ENCODE peak calls at places on chromosomes 1 and 21, in eight cellular contexts. One of them, this sample, is unnamed.

GRCh38 chr1:232538224-232538942 is 91.5 kb downstream of the SIPA1L2 start:
- DNase-seq in SK-N-SH: no peak
- DNase-seq in transverse colon: no peak
- DNase-seq in GM12891: no peak
- DNase-seq in spleen: no peak
- DNase-seq in endothelial cell of umbilical vein: no peak
- DNase-seq in K562: no peak
- DNase-seq in H1: peak; percentile 43
- DNase-seq in this sample: no peak

GRCh38 chr1:153678519-153679336 is at the start of gene NPR1:
- DNase-seq in SK-N-SH: peak; percentile 79
- DNase-seq in transverse colon: peak; percentile 33
- DNase-seq in GM12891: no peak
- DNase-seq in spleen: peak; percentile 79
- DNase-seq in endothelial cell of umbilical vein: peak; percentile 32
- DNase-seq in K562: no peak
- DNase-seq in H1: no peak
- DNase-seq in this sample: no peak

GRCh38 chr21:31099122-31099521 is 60.8 kb upstream of the KRTAP19-8 start:
- DNase-seq in SK-N-SH: no peak
- DNase-seq in transverse colon: no peak
- DNase-seq in GM12891: no peak
- DNase-seq in spleen: no peak
- DNase-seq in endothelial cell of umbilical vein: no peak
- DNase-seq in K562: no peak
- DNase-seq in H1: no peak
- DNase-seq in this sample: no peak

GRCh38 chr1:160032165-160032827 is 506 bp upstream of the PIGM start:
- DNase-seq in SK-N-SH: peak; percentile 33
- DNase-seq in transverse colon: peak; percentile 16
- DNase-seq in GM12891: no peak
- DNase-seq in spleen: no peak
- DNase-seq in endothelial cell of umbilical vein: peak; percentile 13
- DNase-seq in K562: peak; percentile 46
- DNase-seq in H1: no peak
- DNase-seq in this sample: no peak

GRCh38 chr1:67429528-67430357 is 459 bp downstream of the SERBP1 start:
- DNase-seq in SK-N-SH: peak; percentile 38
- DNase-seq in transverse colon: peak; percentile 26
- DNase-seq in GM12891: no peak
- DNase-seq in spleen: peak; percentile 89
- DNase-seq in endothelial cell of umbilical vein: peak; percentile 48
- DNase-seq in K562: peak; percentile 22
- DNase-seq in H1: no peak
- DNase-seq in this sample: no peak

GRCh38 chr1:183685112-183685713 is 32.1 kb upstream of the APOBEC4 start:
- DNase-seq in SK-N-SH: peak; percentile 56
- DNase-seq in transverse colon: no peak
- DNase-seq in GM12891: peak; percentile 31
- DNase-seq in spleen: no peak
- DNase-seq in endothelial cell of umbilical vein: peak; percentile 63
- DNase-seq in K562: peak; percentile 79
- DNase-seq in H1: no peak
- DNase-seq in this sample: peak; percentile 24

GRCh38 chr1:29975036-29975694 is 738.8 kb downstream of the PTPRU start:
- DNase-seq in SK-N-SH: no peak
- DNase-seq in transverse colon: no peak
- DNase-seq in GM12891: no peak
- DNase-seq in spleen: no peak
- DNase-seq in endothelial cell of umbilical vein: peak; percentile 4
- DNase-seq in K562: peak; percentile 42
- DNase-seq in H1: no peak
- DNase-seq in this sample: no peak

GRCh38 chr1:30982937-30983336 is 74.4 kb upstream of the SDC3 start:
- DNase-seq in SK-N-SH: no peak
- DNase-seq in transverse colon: no peak
- DNase-seq in GM12891: no peak
- DNase-seq in spleen: no peak
- DNase-seq in endothelial cell of umbilical vein: no peak
- DNase-seq in K562: no peak
- DNase-seq in H1: no peak
- DNase-seq in this sample: no peak

GRCh38 chr1:43893020-43893419 is 40.6 kb upstream of the ARTN start:
- DNase-seq in SK-N-SH: no peak
- DNase-seq in transverse colon: no peak
- DNase-seq in GM12891: no peak
- DNase-seq in spleen: no peak
- DNase-seq in endothelial cell of umbilical vein: no peak
- DNase-seq in K562: no peak
- DNase-seq in H1: no peak
- DNase-seq in this sample: no peak

GRCh38 chr1:41977329-41977728 is 58.6 kb upstream of the HIVEP3 start:
- DNase-seq in SK-N-SH: no peak
- DNase-seq in transverse colon: no peak
- DNase-seq in GM12891: no peak
- DNase-seq in spleen: no peak
- DNase-seq in endothelial cell of umbilical vein: no peak
- DNase-seq in K562: no peak
- DNase-seq in H1: no peak
- DNase-seq in this sample: no peak

GRCh38 chr1:168141986-168142385 is 5.3 kb upstream of the GPR161 start:
- DNase-seq in SK-N-SH: no peak
- DNase-seq in transverse colon: no peak
- DNase-seq in GM12891: no peak
- DNase-seq in spleen: no peak
- DNase-seq in endothelial cell of umbilical vein: no peak
- DNase-seq in K562: no peak
- DNase-seq in H1: no peak
- DNase-seq in this sample: no peak

GRCh38 chr1:211704567-211704942 is 29.1 kb upstream of the NEK2 start:
- DNase-seq in SK-N-SH: no peak
- DNase-seq in transverse colon: no peak
- DNase-seq in GM12891: no peak
- DNase-seq in spleen: no peak
- DNase-seq in endothelial cell of umbilical vein: no peak
- DNase-seq in K562: no peak
- DNase-seq in H1: no peak
- DNase-seq in this sample: no peak

GRCh38 chr1:74468982-74469603 is 43.3 kb downstream of the LRRC53 start:
- DNase-seq in SK-N-SH: peak; percentile 66
- DNase-seq in transverse colon: no peak
- DNase-seq in GM12891: no peak
- DNase-seq in spleen: no peak
- DNase-seq in endothelial cell of umbilical vein: peak; percentile 53
- DNase-seq in K562: peak; percentile 30
- DNase-seq in H1: no peak
- DNase-seq in this sample: peak; percentile 18

GRCh38 chr1:34292472-34292871 is 115.8 kb downstream of the C1orf94 start:
- DNase-seq in SK-N-SH: no peak
- DNase-seq in transverse colon: no peak
- DNase-seq in GM12891: no peak
- DNase-seq in spleen: no peak
- DNase-seq in endothelial cell of umbilical vein: no peak
- DNase-seq in K562: no peak
- DNase-seq in H1: no peak
- DNase-seq in this sample: no peak

GRCh38 chr1:213300433-213300832 is 249.4 kb downstream of the RPS6KC1 start:
- DNase-seq in SK-N-SH: no peak
- DNase-seq in transverse colon: no peak
- DNase-seq in GM12891: no peak
- DNase-seq in spleen: no peak
- DNase-seq in endothelial cell of umbilical vein: no peak
- DNase-seq in K562: no peak
- DNase-seq in H1: no peak
- DNase-seq in this sample: no peak

GRCh38 chr1:54614558-54614957 is 8.8 kb downstream of the FAM151A start:
- DNase-seq in SK-N-SH: no peak
- DNase-seq in transverse colon: no peak
- DNase-seq in GM12891: no peak
- DNase-seq in spleen: peak; percentile 39
- DNase-seq in endothelial cell of umbilical vein: no peak
- DNase-seq in K562: no peak
- DNase-seq in H1: no peak
- DNase-seq in this sample: no peak

GRCh38 chr21:26169611-26170470 is 729 bp downstream of the APP start:
- DNase-seq in SK-N-SH: peak; percentile 83
- DNase-seq in transverse colon: peak; percentile 64
- DNase-seq in GM12891: peak; percentile 13
- DNase-seq in spleen: peak; percentile 92
- DNase-seq in endothelial cell of umbilical vein: peak; percentile 59
- DNase-seq in K562: peak; percentile 10
- DNase-seq in H1: no peak
- DNase-seq in this sample: no peak

GRCh38 chr1:174160109-174160473 is 771 bp downstream of the RABGAP1L start:
- DNase-seq in SK-N-SH: peak; percentile 49
- DNase-seq in transverse colon: peak; percentile 80
- DNase-seq in GM12891: peak; percentile 15
- DNase-seq in spleen: peak; percentile 84
- DNase-seq in endothelial cell of umbilical vein: peak; percentile 32
- DNase-seq in K562: peak; percentile 76
- DNase-seq in H1: no peak
- DNase-seq in this sample: no peak
- TF ChIP-seq POLR2AphosphoS5 in SK-N-SH: no peak
- TF ChIP-seq POLR2AphosphoS5 in transverse colon: peak; percentile 51
- TF ChIP-seq POLR2AphosphoS5 in GM12891: no peak
- TF ChIP-seq POLR2AphosphoS5 in spleen: no peak
- TF ChIP-seq POLR2AphosphoS5 in endothelial cell of umbilical vein: no peak
- TF ChIP-seq POLR2AphosphoS5 in K562: no peak
- TF ChIP-seq POLR2AphosphoS5 in H1: no peak
- TF ChIP-seq POLR2AphosphoS5 in this sample: no peak

GRCh38 chr1:201496296-201496690 is 10.6 kb downstream of the CSRP1 start:
- DNase-seq in SK-N-SH: no peak
- DNase-seq in transverse colon: no peak
- DNase-seq in GM12891: no peak
- DNase-seq in spleen: no peak
- DNase-seq in endothelial cell of umbilical vein: no peak
- DNase-seq in K562: no peak
- DNase-seq in H1: no peak
- DNase-seq in this sample: no peak

GRCh38 chr1:201495447-201496295 is 11.3 kb downstream of the CSRP1 start:
- DNase-seq in SK-N-SH: peak; percentile 42
- DNase-seq in transverse colon: peak; percentile 65
- DNase-seq in GM12891: no peak
- DNase-seq in spleen: no peak
- DNase-seq in endothelial cell of umbilical vein: peak; percentile 86
- DNase-seq in K562: no peak
- DNase-seq in H1: no peak
- DNase-seq in this sample: no peak

GRCh38 chr1:201491896-201492511 is 14.9 kb downstream of the CSRP1 start:
- DNase-seq in SK-N-SH: no peak
- DNase-seq in transverse colon: no peak
- DNase-seq in GM12891: no peak
- DNase-seq in spleen: peak; percentile 31
- DNase-seq in endothelial cell of umbilical vein: no peak
- DNase-seq in K562: no peak
- DNase-seq in H1: no peak
- DNase-seq in this sample: no peak

GRCh38 chr1:201490708-201491131 is 16.2 kb downstream of the CSRP1 start:
- DNase-seq in SK-N-SH: no peak
- DNase-seq in transverse colon: no peak
- DNase-seq in GM12891: no peak
- DNase-seq in spleen: no peak
- DNase-seq in endothelial cell of umbilical vein: peak; percentile 57
- DNase-seq in K562: no peak
- DNase-seq in H1: no peak
- DNase-seq in this sample: no peak

GRCh38 chr1:201493757-201494617 is 12.9 kb downstream of the CSRP1 start:
- DNase-seq in SK-N-SH: no peak
- DNase-seq in transverse colon: no peak
- DNase-seq in GM12891: no peak
- DNase-seq in spleen: peak; percentile 14
- DNase-seq in endothelial cell of umbilical vein: peak; percentile 86
- DNase-seq in K562: no peak
- DNase-seq in H1: no peak
- DNase-seq in this sample: no peak
- TF ChIP-seq POLR2AphosphoS5 in SK-N-SH: no peak
- TF ChIP-seq POLR2AphosphoS5 in transverse colon: no peak
- TF ChIP-seq POLR2AphosphoS5 in GM12891: no peak
- TF ChIP-seq POLR2AphosphoS5 in spleen: peak; percentile 6
- TF ChIP-seq POLR2AphosphoS5 in endothelial cell of umbilical vein: peak; percentile 21
- TF ChIP-seq POLR2AphosphoS5 in K562: no peak
- TF ChIP-seq POLR2AphosphoS5 in H1: no peak
- TF ChIP-seq POLR2AphosphoS5 in this sample: no peak

GRCh38 chr1:23214640-23215039 is 2.7 kb downstream of the HTR1D start:
- DNase-seq in SK-N-SH: no peak
- DNase-seq in transverse colon: no peak
- DNase-seq in GM12891: no peak
- DNase-seq in spleen: no peak
- DNase-seq in endothelial cell of umbilical vein: no peak
- DNase-seq in K562: no peak
- DNase-seq in H1: no peak
- DNase-seq in this sample: no peak

GRCh38 chr1:23215751-23216449 is 1.4 kb downstream of the HTR1D start:
- DNase-seq in SK-N-SH: no peak
- DNase-seq in transverse colon: no peak
- DNase-seq in GM12891: no peak
- DNase-seq in spleen: no peak
- DNase-seq in endothelial cell of umbilical vein: no peak
- DNase-seq in K562: no peak
- DNase-seq in H1: no peak
- DNase-seq in this sample: no peak

GRCh38 chr1:23215291-23215690 is 2.0 kb downstream of the HTR1D start:
- DNase-seq in SK-N-SH: no peak
- DNase-seq in transverse colon: no peak
- DNase-seq in GM12891: no peak
- DNase-seq in spleen: no peak
- DNase-seq in endothelial cell of umbilical vein: peak; percentile 25
- DNase-seq in K562: no peak
- DNase-seq in H1: no peak
- DNase-seq in this sample: no peak

GRCh38 chr1:23216771-23217420 is 406 bp downstream of the HTR1D start:
- DNase-seq in SK-N-SH: peak; percentile 89
- DNase-seq in transverse colon: no peak
- DNase-seq in GM12891: peak; percentile 54
- DNase-seq in spleen: peak; percentile 76
- DNase-seq in endothelial cell of umbilical vein: no peak
- DNase-seq in K562: peak; percentile 73
- DNase-seq in H1: no peak
- DNase-seq in this sample: no peak

GRCh38 chr1:23217421-23218115 is at the start of gene HTR1D:
- DNase-seq in SK-N-SH: no peak
- DNase-seq in transverse colon: peak; percentile 14
- DNase-seq in GM12891: peak; percentile 34
- DNase-seq in spleen: no peak
- DNase-seq in endothelial cell of umbilical vein: no peak
- DNase-seq in K562: no peak
- DNase-seq in H1: no peak
- DNase-seq in this sample: no peak
- TF ChIP-seq POLR2AphosphoS5 in SK-N-SH: no peak
- TF ChIP-seq POLR2AphosphoS5 in transverse colon: no peak
- TF ChIP-seq POLR2AphosphoS5 in GM12891: no peak
- TF ChIP-seq POLR2AphosphoS5 in spleen: no peak
- TF ChIP-seq POLR2AphosphoS5 in endothelial cell of umbilical vein: no peak
- TF ChIP-seq POLR2AphosphoS5 in K562: no peak
- TF ChIP-seq POLR2AphosphoS5 in H1: no peak
- TF ChIP-seq POLR2AphosphoS5 in this sample: no peak

DNA sequence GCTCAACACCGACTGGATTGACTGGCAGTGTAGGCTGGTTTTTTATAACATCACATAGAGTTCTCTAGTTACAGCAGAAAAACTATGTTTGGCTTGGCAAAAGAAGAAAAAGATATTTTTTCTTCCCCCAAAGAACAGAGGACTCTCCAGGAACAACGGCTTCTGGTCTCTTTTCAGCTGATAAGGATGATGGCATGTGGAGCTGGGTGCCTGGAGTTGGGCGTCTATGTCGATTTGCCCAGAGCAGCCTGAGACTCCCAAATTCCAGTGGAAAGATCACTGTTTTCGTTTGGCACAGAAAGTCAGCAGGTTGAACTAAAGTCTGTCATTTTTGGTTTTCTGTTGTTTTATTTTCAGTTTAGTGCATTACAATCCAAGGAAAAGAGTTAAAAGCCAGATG is 91.1 kb downstream of the SMYD2 start:
- DNase-seq in SK-N-SH: no peak
- DNase-seq in transverse colon: no peak
- DNase-seq in GM12891: no peak
- DNase-seq in spleen: no peak
- DNase-seq in endothelial cell of umbilical vein: peak; percentile 39
- DNase-seq in K562: no peak
- DNase-seq in H1: no peak
- DNase-seq in this sample: no peak
- TF ChIP-seq POLR2AphosphoS5 in SK-N-SH: no peak
- TF ChIP-seq POLR2AphosphoS5 in transverse colon: no peak
- TF ChIP-seq POLR2AphosphoS5 in GM12891: no peak
- TF ChIP-seq POLR2AphosphoS5 in spleen: no peak
- TF ChIP-seq POLR2AphosphoS5 in endothelial cell of umbilical vein: no peak
- TF ChIP-seq POLR2AphosphoS5 in K562: no peak
- TF ChIP-seq POLR2AphosphoS5 in H1: no peak
- TF ChIP-seq POLR2AphosphoS5 in this sample: no peak